ENCODE peak calls at places on chromosomes 5 and 9, in six cellular contexts. L is cardiac muscle cell; Y is mesendoderm; G is iPS DF 6.9; Z is naive thymus-derived CD4-positive, alpha-beta T cell; N is CD8-positive, alpha-beta memory T cell. W is an unnamed sample.

GRCh38 chr9:14433841-14434511 is 120.0 kb upstream of the NFIB start:
- DNase-seq in L (no peak), Y (no peak), G (no peak), Z (no peak), N (no peak), W (peak; percentile 69)

GRCh38 chr9:85521331-85522197 is 220.2 kb downstream of the AGTPBP1 start:
- DNase-seq in L (no peak), Y (no peak), G (no peak), Z (no peak), N (no peak), W (peak; percentile 68)

GRCh38 chr5:33299621-33300208 is 141.1 kb upstream of the TARS1 start:
- DNase-seq in L (peak; percentile 45), Y (peak; percentile 75), G (no peak), Z (no peak), N (no peak), W (no peak)

GRCh38 chr9:105390901-105391300 is 56.9 kb upstream of the FSD1L start:
- DNase-seq in L (no peak), Y (no peak), G (no peak), Z (no peak), N (no peak), W (no peak)

GRCh38 chr5:103624035-103624461 is 61.5 kb upstream of the NUDT12 start:
- DNase-seq in L (no peak), Y (no peak), G (no peak), Z (no peak), N (no peak), W (no peak)

GRCh38 chr5:124061663-124062062 is 549.7 kb downstream of the CSNK1G3 start:
- DNase-seq in L (no peak), Y (no peak), G (no peak), Z (no peak), N (no peak), W (no peak)

GRCh38 chr5:87541033-87541432 is 128.3 kb upstream of the CCNH start:
- DNase-seq in L (peak; percentile 53), Y (peak; percentile 62), G (peak; percentile 11), Z (no peak), N (no peak), W (peak; percentile 11)

GRCh38 chr9:4118666-4119065 is 181.2 kb downstream of the GLIS3 start:
- DNase-seq in L (no peak), Y (no peak), G (no peak), Z (no peak), N (no peak), W (no peak)

GRCh38 chr5:74095871-74096270 is 469.9 kb downstream of the ARHGEF28 start:
- DNase-seq in L (no peak), Y (no peak), G (no peak), Z (no peak), N (no peak), W (no peak)

GRCh38 chr9:79969383-79969782 is 397.6 kb downstream of the TLE4 start:
- DNase-seq in L (no peak), Y (no peak), G (no peak), Z (no peak), N (no peak), W (peak; percentile 35)

GRCh38 chr9:35571113-35571512 is 33.9 kb upstream of the TESK1 start:
- DNase-seq in L (no peak), Y (no peak), G (no peak), Z (no peak), N (no peak), W (no peak)

GRCh38 chr5:32325067-32325466 is 12.3 kb upstream of the MTMR12 start:
- DNase-seq in L (no peak), Y (no peak), G (no peak), Z (no peak), N (no peak), W (no peak)

GRCh38 chr9:124721109-124721850 is 49.8 kb downstream of the NR6A1 start:
- DNase-seq in L (no peak), Y (peak; percentile 88), G (no peak), Z (no peak), N (no peak), W (no peak)

GRCh38 chr9:17462869-17463464 is 115.9 kb upstream of the SH3GL2 start:
- DNase-seq in L (peak; percentile 71), Y (peak; percentile 40), G (peak; percentile 22), Z (no peak), N (no peak), W (peak; percentile 48)

GRCh38 chr5:45533692-45534091 is 162.5 kb downstream of the HCN1 start:
- DNase-seq in L (no peak), Y (no peak), G (no peak), Z (no peak), N (no peak), W (no peak)

GRCh38 chr5:136028782-136029742 is at the start of gene TGFBI:
- DNase-seq in L (peak; percentile 76), Y (peak; percentile 79), G (peak; percentile 16), Z (no peak), N (no peak), W (no peak)

GRCh38 chr9:125510980-125511379 is 196.0 kb downstream of the MAPKAP1 start:
- DNase-seq in L (no peak), Y (no peak), G (no peak), Z (no peak), N (no peak), W (no peak)

GRCh38 chr9:7297521-7297920 is 502.1 kb downstream of the DMAC1 start:
- DNase-seq in L (no peak), Y (no peak), G (no peak), Z (no peak), N (no peak), W (no peak)

GRCh38 chr5:158877124-158877581 is 222.6 kb downstream of the EBF1 start:
- DNase-seq in L (no peak), Y (no peak), G (no peak), Z (no peak), N (no peak), W (no peak)

GRCh38 chr5:60262576-60263295 is 369.2 kb upstream of the PDE4D start:
- DNase-seq in L (no peak), Y (no peak), G (no peak), Z (no peak), N (no peak), W (no peak)

GRCh38 chr5:144191998-144192397 is 21.3 kb downstream of the KCTD16 start:
- DNase-seq in L (peak; percentile 21), Y (peak; percentile 82), G (no peak), Z (peak; percentile 85), N (no peak), W (no peak)
- H3K4me1 ChIP-seq in L (no peaks in the 10 kb centered on the region), Y (no peaks in the 10 kb centered on the region), G (peaks cover 1% of the 10 kb centered on the region), Z (peaks cover 50% of the 10 kb centered on the region), N (peaks cover 55% of the 10 kb centered on the region), W (peaks cover 20% of the 10 kb centered on the region)

DNA sequence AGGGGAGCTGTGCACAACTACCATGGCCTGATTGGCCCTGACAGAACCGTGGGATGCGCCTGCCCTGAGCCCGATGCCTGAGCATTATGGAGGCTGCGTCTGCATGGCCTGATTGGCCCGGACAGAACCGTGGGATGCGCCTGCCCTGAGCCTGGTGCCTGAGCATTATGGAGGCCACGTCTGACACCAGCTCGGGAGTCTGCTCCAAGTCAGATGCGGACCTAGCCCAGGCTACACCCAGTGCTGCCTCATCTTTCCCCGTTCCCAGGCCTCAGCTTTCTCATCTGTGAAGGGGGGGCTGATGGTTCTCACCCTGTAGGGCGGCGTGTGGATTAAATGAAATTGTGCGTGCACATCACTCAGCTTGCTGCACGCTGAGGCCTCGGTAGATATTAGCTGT is 7.3 kb downstream of the CEP72 start:
- DNase-seq in L (no peak), Y (no peak), G (no peak), Z (no peak), N (no peak), W (no peak)
- H3K4me3 ChIP-seq in L (no peak overlapping the region), Y (no peak overlapping the region), G (no peak overlapping the region), Z (no peak overlapping the region), N (no peak overlapping the region), W (no peak overlapping the region)

DNA sequence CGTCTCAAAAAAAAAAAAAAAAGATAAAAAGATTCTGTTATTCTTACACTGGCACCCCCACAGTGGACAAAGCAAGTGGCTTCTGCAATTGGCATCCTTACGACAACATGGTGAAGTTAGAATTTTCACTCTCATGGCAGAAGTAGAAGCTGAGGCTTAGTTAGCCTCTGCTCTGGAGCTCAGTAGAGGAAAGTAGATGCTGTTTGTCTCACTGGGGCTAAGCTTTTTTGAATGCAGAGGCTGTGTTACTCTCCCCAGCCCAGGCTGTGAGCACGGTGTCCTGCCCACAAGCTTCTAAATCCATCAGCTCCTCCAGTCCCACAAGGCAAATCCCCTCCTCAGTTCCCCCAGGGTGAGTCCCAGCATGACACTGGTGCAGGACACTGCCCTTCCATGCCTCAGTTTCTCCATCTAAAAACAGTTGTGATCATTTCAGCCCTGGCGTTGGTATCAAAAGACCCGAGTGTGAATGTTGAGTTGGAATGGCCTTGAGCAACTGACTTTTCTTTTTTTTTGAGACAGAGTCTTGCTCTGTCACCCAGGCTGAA is 22.6 kb upstream of the PHF19 start:
- DNase-seq in L (no peak), Y (no peak), G (no peak), Z (no peak), N (no peak), W (no peak)
- H3K4me1 ChIP-seq in L (peaks cover 10% of the 10 kb centered on the region), Y (no peaks in the 10 kb centered on the region), G (peaks cover 1% of the 10 kb centered on the region), Z (peaks cover 77% of the 10 kb centered on the region), N (peaks cover 75% of the 10 kb centered on the region), W (no peaks in the 10 kb centered on the region)

GRCh38 chr9:113564804-113565237 is 101.3 kb downstream of the RGS3 start:
- DNase-seq in L (peak; percentile 66), Y (peak; percentile 80), G (no peak), Z (no peak), N (no peak), W (peak; percentile 82)
- H3K4me3 ChIP-seq in L (peak overlapping the region; percentile 21), Y (no peak overlapping the region), G (peak overlapping the region; percentile 31), Z (no peak overlapping the region), N (no peak overlapping the region), W (peak overlapping the region; percentile 85)

GRCh38 chr9:127568618-127568970 is 43.5 kb upstream of the STXBP1 start:
- DNase-seq in L (no peak), Y (peak; percentile 43), G (no peak), Z (no peak), N (no peak), W (no peak)
- H3K4me1 ChIP-seq in L (peaks cover 28% of the 10 kb centered on the region), Y (peaks cover 10% of the 10 kb centered on the region), G (peaks cover 6% of the 10 kb centered on the region), Z (peaks cover 18% of the 10 kb centered on the region), N (peaks cover 19% of the 10 kb centered on the region), W (no peaks in the 10 kb centered on the region)

GRCh38 chr9:100083448-100084144 is 15.2 kb downstream of the ERP44 start:
- DNase-seq in L (no peak), Y (no peak), G (no peak), Z (no peak), N (no peak), W (no peak)
- H3K4me3 ChIP-seq in L (no peak overlapping the region), Y (no peak overlapping the region), G (no peak overlapping the region), Z (no peak overlapping the region), N (no peak overlapping the region), W (peak overlapping the region; percentile 36)